ENCODE peak calls at places on chromosomes 6 and 20, in five cellular contexts. X is heart left ventricle, T is mammary epithelial cell, N is Peyer's patch, W is heart right ventricle. J is an unnamed sample.
A peak's percentile ranks its signal among the peaks of the same experiment; 100 is the strongest.

GRCh38 chr20:61661025-61661424 is 404.7 kb downstream of the TAF4 start:
- DNase-seq in X (no peak), T (no peak), N (no peak), W (no peak), J (no peak)

GRCh38 chr6:7484666-7485065 is 56.8 kb upstream of the DSP start:
- DNase-seq in X (no peak), T (peak; percentile 47), N (no peak), W (no peak), J (no peak)

GRCh38 chr20:16620961-16621360 is 47.7 kb upstream of the KIF16B start:
- DNase-seq in X (no peak), T (no peak), N (no peak), W (no peak), J (no peak)

GRCh38 chr6:136403166-136403980 is 113.7 kb upstream of the BCLAF1 start:
- DNase-seq in X (no peak), T (peak; percentile 98), N (no peak), W (no peak), J (no peak)

GRCh38 chr20:56217820-56218219 is 30.7 kb upstream of the MC3R start:
- DNase-seq in X (no peak), T (no peak), N (no peak), W (no peak), J (no peak)

GRCh38 chr20:34970193-34971037 is 14.7 kb downstream of the MYH7B start:
- DNase-seq in X (no peak), T (no peak), N (no peak), W (no peak), J (no peak)

GRCh38 chr6:125018136-125018535 is 55.9 kb downstream of the RNF217 start:
- DNase-seq in X (no peak), T (no peak), N (no peak), W (no peak), J (no peak)

GRCh38 chr6:166251196-166251595 is 57.0 kb downstream of the PRR18 start:
- DNase-seq in X (no peak), T (no peak), N (no peak), W (no peak), J (no peak)

GRCh38 chr20:47792021-47792618 is 6.8 kb upstream of the SULF2 start:
- DNase-seq in X (peak; percentile 71), T (peak; percentile 97), N (peak; percentile 62), W (peak; percentile 48), J (no peak)

GRCh38 chr6:2915150-2915549 is 12.0 kb upstream of the SERPINB9 start:
- DNase-seq in X (no peak), T (no peak), N (no peak), W (no peak), J (no peak)

GRCh38 chr20:17369506-17369905 is 142.7 kb downstream of the PCSK2 start:
- DNase-seq in X (no peak), T (no peak), N (no peak), W (no peak), J (no peak)

GRCh38 chr20:48818481-48818987 is 9.3 kb downstream of the PREX1 start:
- DNase-seq in X (no peak), T (no peak), N (peak; percentile 85), W (no peak), J (no peak)

GRCh38 chr6:99868074-99868702 is 125.8 kb downstream of the MCHR2 start:
- DNase-seq in X (peak; percentile 38), T (peak; percentile 48), N (peak; percentile 84), W (peak; percentile 71), J (peak; percentile 50)

GRCh38 chr6:167652701-167653095 is 174.0 kb upstream of the AFDN start:
- DNase-seq in X (no peak), T (no peak), N (no peak), W (no peak), J (no peak)

GRCh38 chr6:125794342-125795137 is 3.8 kb downstream of the NCOA7 start:
- DNase-seq in X (no peak), T (peak; percentile 27), N (no peak), W (no peak), J (no peak)

GRCh38 chr6:136037246-136037884 is 185.9 kb downstream of the PDE7B start:
- DNase-seq in X (no peak), T (peak; percentile 12), N (no peak), W (no peak), J (no peak)

DNA sequence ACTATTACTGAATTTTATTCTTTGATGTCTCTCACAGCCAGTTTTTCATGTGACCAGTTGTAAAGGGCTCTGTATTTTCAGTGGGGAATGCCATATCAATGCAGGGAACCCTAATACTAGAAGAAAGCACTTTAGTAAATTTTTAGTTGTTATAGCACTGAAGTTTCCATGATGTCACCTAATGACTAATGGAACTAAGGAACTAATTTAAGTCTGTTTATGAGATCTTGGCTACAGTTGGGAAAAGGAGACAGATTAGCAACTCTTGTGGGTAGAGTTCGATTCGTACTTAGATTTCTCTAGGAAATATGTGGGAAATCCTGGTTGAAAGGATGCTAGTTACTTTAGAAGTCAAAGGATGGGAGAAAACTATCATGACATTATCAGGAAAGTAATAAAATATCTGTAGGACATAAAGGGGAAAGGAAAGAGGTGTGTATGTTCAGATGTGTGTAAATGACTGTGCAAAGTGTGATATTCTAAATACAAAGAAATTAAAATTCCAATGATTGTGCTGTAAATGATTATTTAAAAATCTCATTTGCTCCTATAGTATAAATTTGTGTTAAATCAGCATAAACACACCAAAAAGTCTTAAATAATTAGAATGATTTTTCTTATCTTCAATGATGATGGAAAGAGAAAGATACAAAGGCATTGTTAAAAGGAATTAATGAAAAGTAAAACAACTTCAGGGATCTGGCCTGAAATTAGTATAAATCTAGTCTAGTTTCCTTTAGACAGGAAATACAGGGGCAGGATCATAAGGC is 103.4 kb downstream of the LRRC1 start:
- DNase-seq in X (no peak), T (no peak), N (no peak), W (no peak), J (no peak)
- H3K27ac ChIP-seq in X (no peak overlapping the region), T (no peak overlapping the region), N (no peak overlapping the region), W (no peak overlapping the region), J (no peak overlapping the region)

GRCh38 chr6:138663892-138664291 is 109.7 kb upstream of the CCDC28A start:
- DNase-seq in X (no peak), T (no peak), N (no peak), W (no peak), J (no peak)
- H3K4me3 ChIP-seq in X (no peak overlapping the region), T (no peak overlapping the region), N (no peak overlapping the region), W (no peak overlapping the region), J (no peak overlapping the region)

GRCh38 chr6:30678964-30679726 is 6.3 kb upstream of the DHX16 start:
- DNase-seq in X (peak; percentile 89), T (peak; percentile 67), N (peak; percentile 94), W (peak; percentile 92), J (peak; percentile 88)
- H3K27ac ChIP-seq in X (no peak overlapping the region), T (no peak overlapping the region), N (peak overlapping the region; percentile 22), W (no peak overlapping the region), J (peak overlapping the region; percentile 95)

GRCh38 chr20:50724112-50724724 is 7.2 kb upstream of the PARD6B start:
- DNase-seq in X (no peak), T (no peak), N (peak; percentile 3), W (no peak), J (no peak)

GRCh38 chr20:50725722-50726000 is 5.7 kb upstream of the PARD6B start:
- DNase-seq in X (no peak), T (no peak), N (no peak), W (no peak), J (no peak)

GRCh38 chr20:50723672-50724071 is 7.7 kb upstream of the PARD6B start:
- DNase-seq in X (no peak), T (no peak), N (no peak), W (no peak), J (no peak)

GRCh38 chr20:50726955-50727791 is 4.2 kb upstream of the PARD6B start:
- DNase-seq in X (no peak), T (no peak), N (no peak), W (no peak), J (no peak)

DNA sequence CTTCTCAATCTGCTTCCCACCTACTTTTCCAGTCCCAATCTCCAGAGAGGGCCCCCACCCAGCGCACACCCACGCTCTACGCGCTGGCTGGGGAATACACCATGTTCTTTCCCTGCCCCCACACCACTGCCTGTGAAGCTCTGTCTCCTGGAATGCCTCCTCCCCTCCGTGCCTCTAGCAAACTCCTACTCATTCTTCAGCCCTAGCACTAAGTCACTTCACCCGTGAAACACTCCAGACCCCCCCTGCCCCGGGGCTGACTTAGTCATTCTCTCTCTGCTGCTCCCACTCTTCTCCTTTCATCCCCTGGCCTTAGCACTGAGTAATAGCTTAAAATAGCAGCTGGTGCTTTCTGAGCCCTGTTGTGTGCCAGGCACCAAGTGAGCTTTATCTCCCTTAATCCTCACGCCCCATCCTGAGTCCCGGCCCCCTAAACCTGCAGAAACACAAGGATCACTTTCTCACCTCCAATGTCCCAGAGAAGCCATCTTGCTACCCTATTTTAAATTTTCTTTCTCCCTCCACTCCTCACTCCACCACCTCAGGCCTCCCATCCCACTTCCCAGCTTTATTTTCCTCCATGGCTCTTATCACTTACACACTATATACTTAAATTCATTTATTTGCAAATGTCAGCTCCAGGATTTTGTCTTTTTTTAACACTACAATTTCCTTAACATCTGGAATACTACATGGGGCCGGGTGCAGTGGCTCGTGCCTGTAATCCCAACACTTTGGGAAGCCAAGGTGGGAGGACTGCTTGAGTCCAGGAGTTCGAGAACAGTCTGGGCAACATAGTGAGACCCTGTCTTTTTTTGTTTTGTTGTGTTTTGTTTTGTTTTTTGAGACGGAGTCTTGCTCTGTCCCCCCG is 6.3 kb upstream of the PARD6B start:
- DNase-seq in X (peak; percentile 62), T (peak; percentile 98), N (no peak), W (peak; percentile 59), J (no peak)
- H3K4me3 ChIP-seq in X (no peak overlapping the region), T (no peak overlapping the region), N (no peak overlapping the region), W (no peak overlapping the region), J (no peak overlapping the region)

DNA sequence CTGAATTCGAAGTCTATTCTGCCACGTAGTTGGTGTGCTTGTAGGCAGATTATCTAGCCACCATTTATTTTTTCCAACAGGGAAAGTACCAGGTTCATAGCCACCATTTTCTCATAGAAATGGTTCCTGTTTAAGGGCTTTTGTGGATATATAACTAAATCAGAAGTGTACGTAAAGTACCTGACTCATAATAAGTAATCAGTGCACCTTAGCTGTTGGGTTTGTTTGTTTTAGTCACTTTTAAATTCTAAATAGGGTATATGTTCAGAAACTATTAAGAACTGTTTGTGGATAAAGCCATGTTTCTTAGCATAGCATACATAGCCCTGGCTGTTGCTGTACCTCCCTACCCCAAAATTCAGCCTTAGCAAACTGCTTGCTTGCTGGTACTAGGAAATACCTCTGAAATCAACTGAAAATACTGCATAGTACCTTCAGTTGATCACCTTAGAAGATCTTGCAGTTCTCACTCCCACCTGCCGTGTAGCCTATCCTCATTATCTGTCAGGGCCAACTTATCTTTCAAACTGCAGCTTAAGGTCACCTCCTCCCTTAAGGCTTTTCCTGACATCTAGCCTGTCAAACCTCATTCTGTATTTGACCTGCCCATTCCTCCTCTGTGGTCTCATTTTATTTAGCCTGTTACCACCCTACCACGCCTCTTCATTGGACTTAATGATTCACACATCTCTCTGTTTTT is 44.6 kb upstream of the COL10A1 start:
- DNase-seq in X (no peak), T (no peak), N (no peak), W (no peak), J (no peak)
- H3K27ac ChIP-seq in X (no peak overlapping the region), T (no peak overlapping the region), N (no peak overlapping the region), W (no peak overlapping the region), J (no peak overlapping the region)

GRCh38 chr6:41939091-41939847 is 2.3 kb downstream of the CCND3 start:
- DNase-seq in X (peak; percentile 43), T (no peak), N (no peak), W (peak; percentile 33), J (no peak)
- H3K4me3 ChIP-seq in X (no peak overlapping the region), T (no peak overlapping the region), N (peak overlapping the region; percentile 95), W (peak overlapping the region; percentile 99), J (peak overlapping the region; percentile 68)

GRCh38 chr6:105784179-105784578 is 302.0 kb upstream of the PRDM1 start:
- DNase-seq in X (no peak), T (no peak), N (no peak), W (no peak), J (no peak)
- H3K27ac ChIP-seq in X (no peak overlapping the region), T (no peak overlapping the region), N (no peak overlapping the region), W (no peak overlapping the region), J (no peak overlapping the region)